ENCODE peak calls at places on chromosomes 12 and 14, in eight cellular contexts. P, J, V, H, S, E, X and A are unnamed samples.

GRCh38 chr12:118187746-118188390 is 51.9 kb downstream of the PEBP1 start:
- ATAC-seq in P (no peak), J (no peak), V (no peak), H (no peak), S (no peak), E (no peak), X (no peak), A (no peak)

GRCh38 chr12:835754-836493 is 83.5 kb downstream of the WNK1 start:
- ATAC-seq in P (no peak), J (no peak), V (no peak), H (no peak), S (no peak), E (no peak), X (no peak), A (no peak)

GRCh38 chr12:110657747-110658146 is 31.2 kb downstream of the HVCN1 start:
- ATAC-seq in P (no peak), J (no peak), V (no peak), H (no peak), S (peak; percentile 58), E (no peak), X (no peak), A (no peak)

GRCh38 chr12:89376202-89376529 is 23.9 kb upstream of the DUSP6 start:
- ATAC-seq in P (no peak), J (no peak), V (peak; percentile 40), H (no peak), S (no peak), E (no peak), X (no peak), A (no peak)

GRCh38 chr12:1811281-1811947 is 9.0 kb upstream of the LRTM2 start:
- ATAC-seq in P (no peak), J (no peak), V (peak; percentile 46), H (peak; percentile 30), S (no peak), E (no peak), X (peak; percentile 60), A (peak; percentile 22)

GRCh38 chr14:90503582-90503981 is 106.8 kb downstream of the CALM1 start:
- ATAC-seq in P (no peak), J (no peak), V (no peak), H (no peak), S (no peak), E (no peak), X (no peak), A (no peak)

GRCh38 chr12:55742719-55743130 is at the start of gene GDF11:
- ATAC-seq in P (no peak), J (peak; percentile 37), V (peak; percentile 64), H (peak; percentile 52), S (peak; percentile 77), E (peak; percentile 13), X (peak; percentile 69), A (peak; percentile 57)

GRCh38 chr12:95429172-95429510 is 44.8 kb upstream of the METAP2 start:
- ATAC-seq in P (no peak), J (no peak), V (no peak), H (no peak), S (no peak), E (no peak), X (no peak), A (no peak)

GRCh38 chr12:43816168-43816567 is 10.1 kb upstream of the TWF1 start:
- ATAC-seq in P (no peak), J (no peak), V (no peak), H (no peak), S (no peak), E (no peak), X (peak; percentile 17), A (no peak)

GRCh38 chr14:20179880-20180279 is 10.8 kb upstream of the OR11G2 start:
- ATAC-seq in P (no peak), J (peak; percentile 25), V (no peak), H (peak; percentile 48), S (peak; percentile 81), E (no peak), X (no peak), A (no peak)

GRCh38 chr14:92898732-92899131 is 24.2 kb upstream of the CHGA start:
- ATAC-seq in P (no peak), J (no peak), V (no peak), H (no peak), S (no peak), E (no peak), X (no peak), A (no peak)

GRCh38 chr14:50901361-50901760 is 29.5 kb downstream of the ABHD12B start:
- ATAC-seq in P (no peak), J (peak; percentile 54), V (no peak), H (no peak), S (no peak), E (no peak), X (no peak), A (no peak)

GRCh38 chr14:77458249-77458950 is 507 bp downstream of the AHSA1 start:
- ATAC-seq in P (peak; percentile 13), J (peak; percentile 35), V (peak; percentile 8), H (peak; percentile 31), S (peak; percentile 3), E (peak; percentile 6), X (no peak), A (peak; percentile 52)

GRCh38 chr12:113096675-113097461 is 38.7 kb downstream of the RASAL1 start:
- ATAC-seq in P (no peak), J (peak; percentile 13), V (no peak), H (no peak), S (no peak), E (no peak), X (no peak), A (no peak)

GRCh38 chr12:29634057-29634456 is 136.6 kb upstream of the OVCH1 start:
- ATAC-seq in P (no peak), J (no peak), V (no peak), H (no peak), S (no peak), E (no peak), X (no peak), A (no peak)

GRCh38 chr14:71363961-71364360 is 456.7 kb downstream of the PCNX1 start:
- ATAC-seq in P (no peak), J (no peak), V (no peak), H (peak; percentile 80), S (peak; percentile 88), E (no peak), X (no peak), A (no peak)

GRCh38 chr12:69546693-69547438 is 38.4 kb upstream of the CCT2 start:
- ATAC-seq in P (no peak), J (no peak), V (no peak), H (no peak), S (no peak), E (no peak), X (peak; percentile 53), A (no peak)

GRCh38 chr12:6322969-6323339 is 12.5 kb downstream of the PLEKHG6 start:
- ATAC-seq in P (no peak), J (peak; percentile 30), V (peak; percentile 14), H (no peak), S (peak; percentile 0), E (no peak), X (peak; percentile 8), A (peak; percentile 20)

GRCh38 chr14:91167380-91167770 is 53.5 kb downstream of the DGLUCY start:
- ATAC-seq in P (no peak), J (no peak), V (no peak), H (no peak), S (no peak), E (no peak), X (no peak), A (no peak)

GRCh38 chr12:47377414-47378221 is 297.9 kb upstream of the AMIGO2 start:
- ATAC-seq in P (peak; percentile 81), J (no peak), V (no peak), H (peak; percentile 86), S (peak; percentile 98), E (no peak), X (peak; percentile 57), A (no peak)

GRCh38 chr14:76376409-76376877 is 506 bp downstream of the ESRRB start:
- ATAC-seq in P (no peak), J (no peak), V (no peak), H (no peak), S (no peak), E (no peak), X (no peak), A (no peak)

GRCh38 chr12:95611676-95612309 is 60.5 kb upstream of the USP44 start:
- ATAC-seq in P (peak; percentile 70), J (no peak), V (no peak), H (peak; percentile 87), S (no peak), E (no peak), X (no peak), A (no peak)

GRCh38 chr12:112936264-112936663 is 2.0 kb upstream of the OAS3 start:
- ATAC-seq in P (no peak), J (no peak), V (no peak), H (no peak), S (no peak), E (no peak), X (no peak), A (no peak)

GRCh38 chr12:85642810-85643209 is 193.4 kb downstream of the RASSF9 start:
- ATAC-seq in P (no peak), J (no peak), V (no peak), H (no peak), S (peak; percentile 50), E (no peak), X (no peak), A (no peak)

GRCh38 chr14:61380984-61381383 is 59.6 kb downstream of the PRKCH start:
- ATAC-seq in P (no peak), J (no peak), V (no peak), H (no peak), S (no peak), E (no peak), X (no peak), A (no peak)

GRCh38 chr12:6049587-6049986 is 74.9 kb downstream of the VWF start:
- ATAC-seq in P (no peak), J (no peak), V (no peak), H (no peak), S (peak; percentile 86), E (no peak), X (no peak), A (no peak)

GRCh38 chr12:30417697-30418231 is 277.9 kb downstream of the IPO8 start:
- ATAC-seq in P (no peak), J (no peak), V (no peak), H (peak; percentile 47), S (no peak), E (no peak), X (no peak), A (no peak)

GRCh38 chr12:124495194-124495983 is 72.0 kb downstream of the NCOR2 start:
- ATAC-seq in P (no peak), J (no peak), V (no peak), H (no peak), S (no peak), E (no peak), X (no peak), A (no peak)

GRCh38 chr12:5796171-5797091 is 148.6 kb downstream of the ANO2 start:
- ATAC-seq in P (peak; percentile 49), J (peak; percentile 61), V (no peak), H (peak; percentile 94), S (peak; percentile 59), E (no peak), X (no peak), A (no peak)

GRCh38 chr14:93997933-93998870 is 1.1 kb downstream of the CCDC197 start:
- ATAC-seq in P (no peak), J (no peak), V (no peak), H (no peak), S (no peak), E (no peak), X (no peak), A (no peak)

GRCh38 chr14:101584049-101584859 is 23.0 kb downstream of the DIO3 start:
- ATAC-seq in P (no peak), J (no peak), V (no peak), H (peak; percentile 25), S (peak; percentile 89), E (no peak), X (no peak), A (no peak)

GRCh38 chr14:35814371-35815005 is 5.4 kb upstream of the RALGAPA1 start:
- ATAC-seq in P (no peak), J (peak; percentile 89), V (peak; percentile 90), H (peak; percentile 88), S (no peak), E (peak; percentile 95), X (peak; percentile 72), A (peak; percentile 64)

GRCh38 chr12:175250-175649 is 38.7 kb downstream of the SLC6A12 start:
- ATAC-seq in P (no peak), J (no peak), V (no peak), H (peak; percentile 23), S (no peak), E (no peak), X (no peak), A (no peak)

GRCh38 chr12:55915481-55915856 is 12.2 kb downstream of the PYM1 start:
- ATAC-seq in P (no peak), J (peak; percentile 77), V (no peak), H (no peak), S (no peak), E (no peak), X (no peak), A (peak; percentile 71)